ENCODE peak calls at places on chromosomes 1 and 21, in seven cellular contexts. V, P, C, J, F, E and A are unnamed samples.

GRCh38 chr21:45921917-45922316 is 59.7 kb upstream of the COL6A1 start:
- DNase-seq in E (no peak), J (no peak), V (no peak), F (peak; percentile 55), P (no peak), C (no peak), A (no peak)

GRCh38 chr1:221824025-221824424 is 82.1 kb upstream of the DUSP10 start:
- DNase-seq in V (no peak), J (peak; percentile 31), E (no peak), C (peak; percentile 64), P (peak; percentile 67), F (no peak), A (no peak)

GRCh38 chr1:233433436-233434213 is 106.1 kb downstream of the MAP3K21 start:
- DNase-seq in V (no peak), F (no peak), E (no peak), J (no peak), P (no peak), C (no peak), A (no peak)

GRCh38 chr1:169795687-169796086 is 980 bp upstream of the METTL18 start:
- DNase-seq in V (no peak), F (no peak), J (no peak), P (no peak), E (peak; percentile 63), C (no peak), A (no peak)

GRCh38 chr1:4868521-4868920 is 214.1 kb downstream of the AJAP1 start:
- DNase-seq in F (no peak), J (no peak), E (no peak), C (no peak), P (no peak), V (no peak), A (no peak)

GRCh38 chr1:174428033-174428432 is 19.7 kb upstream of the GPR52 start:
- DNase-seq in C (no peak), P (peak; percentile 1), F (no peak), J (peak; percentile 3), E (no peak), V (no peak), A (no peak)

GRCh38 chr1:8427493-8427892 is 109.6 kb downstream of the SLC45A1 start:
- DNase-seq in F (no peak), P (no peak), C (no peak), V (no peak), E (peak; percentile 97), J (no peak), A (peak; percentile 82)

GRCh38 chr1:203408485-203409229 is 57.7 kb upstream of the FMOD start:
- DNase-seq in E (no peak), V (peak; percentile 81), P (peak; percentile 48), C (peak; percentile 54), F (no peak), J (peak; percentile 7), A (no peak)

GRCh38 chr1:173202430-173203145 is 4.5 kb downstream of the TNFSF4 start:
- DNase-seq in E (peak; percentile 63), F (peak; percentile 57), J (peak; percentile 70), C (peak; percentile 70), V (no peak), P (peak; percentile 93), A (no peak)

GRCh38 chr1:1665815-1666251 is 7.0 kb upstream of the CDK11B start:
- DNase-seq in E (peak; percentile 14), P (no peak), J (peak; percentile 14), V (no peak), F (peak; percentile 90), C (no peak), A (peak; percentile 41)

GRCh38 chr1:213244664-213245091 is 193.6 kb downstream of the RPS6KC1 start:
- DNase-seq in F (peak; percentile 53), P (peak; percentile 14), J (peak; percentile 49), E (peak; percentile 56), V (no peak), C (peak; percentile 49), A (peak; percentile 32)

GRCh38 chr1:94690033-94690712 is 130.0 kb upstream of the SLC44A3 start:
- DNase-seq in V (no peak), E (no peak), F (peak; percentile 10), C (peak; percentile 95), J (no peak), P (no peak), A (no peak)

GRCh38 chr21:27464643-27465042 is 497.8 kb upstream of the ADAMTS5 start:
- DNase-seq in C (no peak), E (no peak), P (no peak), V (no peak), J (no peak), F (no peak), A (no peak)

GRCh38 chr21:27466175-27466574 is 499.3 kb upstream of the ADAMTS5 start:
- DNase-seq in V (no peak), C (no peak), J (no peak), P (no peak), F (no peak), E (no peak), A (no peak)

GRCh38 chr21:27462786-27463185 is 495.9 kb upstream of the ADAMTS5 start:
- DNase-seq in V (no peak), C (no peak), P (no peak), F (no peak), E (no peak), J (no peak), A (no peak)
- TF ChIP-seq CTCF in V (no peak), C (no peak), P (no peak), F (no peak), E (no peak), J (no peak), A (no peak)

GRCh38 chr1:155777541-155777940 is 79.5 kb downstream of the GON4L start:
- DNase-seq in J (no peak), C (no peak), F (no peak), P (no peak), V (no peak), E (no peak), A (no peak)

GRCh38 chr1:155773221-155773620 is 83.8 kb downstream of the GON4L start:
- DNase-seq in J (no peak), C (no peak), V (no peak), F (no peak), E (no peak), P (no peak), A (no peak)

DNA sequence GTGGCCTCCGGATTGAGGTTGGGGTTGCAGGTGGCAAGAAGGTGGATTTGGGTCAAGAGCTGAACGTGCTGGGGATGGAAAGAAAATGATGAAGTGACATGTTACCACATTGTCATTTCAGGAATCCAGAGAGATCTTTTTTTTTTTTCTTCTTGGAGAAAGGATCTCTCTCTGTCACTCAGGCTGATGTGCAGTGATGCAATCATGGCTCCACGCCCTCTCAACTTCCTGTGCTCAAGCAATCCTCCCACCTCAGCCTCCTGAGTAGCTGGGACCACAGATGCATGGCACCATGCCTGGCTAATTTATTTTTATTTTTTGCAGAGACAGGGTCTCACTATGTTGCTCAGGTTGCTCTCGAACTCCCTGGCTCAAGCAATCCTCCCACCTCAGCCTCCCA is 80.6 kb downstream of the GON4L start:
- DNase-seq in V (no peak), F (no peak), P (no peak), J (peak; percentile 18), E (no peak), C (no peak), A (no peak)
- TF ChIP-seq CTCF in V (no peak), F (no peak), P (no peak), J (no peak), E (no peak), C (no peak), A (no peak)

DNA sequence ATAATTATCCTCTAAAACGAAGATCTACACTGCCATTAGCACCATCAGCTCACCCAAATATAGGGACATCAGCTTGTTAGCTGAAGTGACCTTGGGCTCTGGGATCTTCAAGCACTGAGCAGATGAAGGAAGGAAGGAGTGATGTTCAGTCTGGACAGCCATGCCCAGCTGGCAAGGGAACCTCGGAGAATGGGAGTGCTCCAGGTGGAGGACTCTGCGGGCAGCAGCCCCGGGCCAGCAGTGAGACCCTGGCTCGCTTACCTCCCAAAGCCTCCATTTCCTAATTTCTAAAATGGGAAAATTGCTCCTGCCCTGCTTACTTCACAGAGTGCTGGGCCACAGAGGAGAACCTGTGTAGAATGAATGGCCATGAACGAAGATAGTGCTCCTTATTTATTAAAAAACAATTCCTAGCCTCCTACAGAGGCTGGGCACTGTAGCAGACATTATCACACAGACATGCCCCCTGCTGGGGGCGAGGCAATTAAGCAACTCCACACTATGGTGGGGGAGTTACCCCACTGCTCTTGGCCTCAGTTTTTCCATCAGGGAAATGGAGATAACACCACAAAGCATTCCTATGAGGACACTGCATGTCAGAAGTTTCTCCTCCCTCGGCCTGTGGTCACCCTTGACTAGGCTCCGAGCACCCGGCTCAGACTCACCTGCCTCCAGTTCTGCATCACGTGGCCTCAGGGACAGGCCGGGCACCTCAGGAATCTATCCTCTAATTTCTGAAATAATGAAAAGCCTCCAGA is 117.6 kb downstream of the KCNN3 start:
- DNase-seq in V (no peak), P (no peak), E (peak; percentile 11), F (no peak), J (no peak), C (no peak), A (no peak)
- TF ChIP-seq CTCF in V (no peak), P (peak; percentile 46), E (peak; percentile 53), F (no peak), J (no peak), C (peak; percentile 41), A (no peak)

GRCh38 chr1:74505889-74506288 is 6.5 kb downstream of the LRRC53 start:
- DNase-seq in J (no peak), C (no peak), E (no peak), F (no peak), P (no peak), V (no peak), A (no peak)
- TF ChIP-seq CTCF in J (no peak), C (no peak), E (no peak), F (no peak), P (no peak), V (no peak), A (no peak)

GRCh38 chr1:7186382-7187120 is 401.3 kb downstream of the CAMTA1 start:
- DNase-seq in C (no peak), J (no peak), V (no peak), P (no peak), E (no peak), F (no peak), A (no peak)
- TF ChIP-seq CTCF in C (peak; percentile 26), J (no peak), V (no peak), P (peak; percentile 18), E (no peak), F (peak; percentile 51), A (no peak)

GRCh38 chr1:84833198-84833597 is 59.8 kb downstream of the LPAR3 start:
- DNase-seq in F (no peak), V (no peak), C (no peak), P (no peak), J (no peak), E (no peak), A (no peak)
- TF ChIP-seq CTCF in F (no peak), V (no peak), C (no peak), P (no peak), J (no peak), E (no peak), A (no peak)